ENCODE peak calls at places on chromosomes 16 and 17, in eight cellular contexts. One of them, this sample, is unnamed. For H3K9me3, the result is how much of the 10 kb centered on the place peaks cover.

GRCh38 chr16:54237-54581 is 581 bp downstream of the SNRNP25 start:
- DNase-seq in lower lobe of right lung: no peak
- DNase-seq in stomach: no peak
- DNase-seq in ascending aorta: no peak
- DNase-seq in thoracic aorta: no peak
- DNase-seq in heart left ventricle: no peak
- DNase-seq in CD8-positive, alpha-beta memory T cell: no peak
- DNase-seq in psoas muscle: no peak
- DNase-seq in this sample: no peak

GRCh38 chr17:33338242-33338641 is 45.1 kb upstream of the ASIC2 start:
- DNase-seq in lower lobe of right lung: no peak
- DNase-seq in stomach: no peak
- DNase-seq in ascending aorta: no peak
- DNase-seq in thoracic aorta: no peak
- DNase-seq in heart left ventricle: no peak
- DNase-seq in CD8-positive, alpha-beta memory T cell: no peak
- DNase-seq in psoas muscle: no peak
- DNase-seq in this sample: no peak

GRCh38 chr16:56013962-56014552 is 138.9 kb upstream of the CES5A start:
- DNase-seq in lower lobe of right lung: peak
- DNase-seq in stomach: no peak
- DNase-seq in ascending aorta: no peak
- DNase-seq in thoracic aorta: no peak
- DNase-seq in heart left ventricle: peak
- DNase-seq in CD8-positive, alpha-beta memory T cell: peak
- DNase-seq in psoas muscle: peak
- DNase-seq in this sample: peak

GRCh38 chr17:40326832-40327199 is 17.8 kb downstream of the RARA start:
- DNase-seq in lower lobe of right lung: peak
- DNase-seq in stomach: no peak
- DNase-seq in ascending aorta: no peak
- DNase-seq in thoracic aorta: no peak
- DNase-seq in heart left ventricle: peak
- DNase-seq in CD8-positive, alpha-beta memory T cell: no peak
- DNase-seq in psoas muscle: peak
- DNase-seq in this sample: peak

GRCh38 chr16:16150117-16150877 is 73.0 kb downstream of the ABCC6 start:
- DNase-seq in lower lobe of right lung: no peak
- DNase-seq in stomach: no peak
- DNase-seq in ascending aorta: no peak
- DNase-seq in thoracic aorta: peak
- DNase-seq in heart left ventricle: peak
- DNase-seq in CD8-positive, alpha-beta memory T cell: no peak
- DNase-seq in psoas muscle: peak
- DNase-seq in this sample: peak

GRCh38 chr17:44557653-44558285 is 485 bp downstream of the FZD2 start:
- DNase-seq in lower lobe of right lung: peak
- DNase-seq in stomach: peak
- DNase-seq in ascending aorta: no peak
- DNase-seq in thoracic aorta: no peak
- DNase-seq in heart left ventricle: no peak
- DNase-seq in CD8-positive, alpha-beta memory T cell: no peak
- DNase-seq in psoas muscle: peak
- DNase-seq in this sample: peak

GRCh38 chr17:17711708-17712141 is 30.5 kb downstream of the RAI1 start:
- DNase-seq in lower lobe of right lung: no peak
- DNase-seq in stomach: peak
- DNase-seq in ascending aorta: no peak
- DNase-seq in thoracic aorta: no peak
- DNase-seq in heart left ventricle: no peak
- DNase-seq in CD8-positive, alpha-beta memory T cell: no peak
- DNase-seq in psoas muscle: no peak
- DNase-seq in this sample: no peak

GRCh38 chr16:2162676-2163118 is 7.1 kb downstream of the TRAF7 start:
- DNase-seq in lower lobe of right lung: no peak
- DNase-seq in stomach: no peak
- DNase-seq in ascending aorta: no peak
- DNase-seq in thoracic aorta: no peak
- DNase-seq in heart left ventricle: no peak
- DNase-seq in CD8-positive, alpha-beta memory T cell: no peak
- DNase-seq in psoas muscle: no peak
- DNase-seq in this sample: peak

GRCh38 chr16:57985204-57986121 is 14.5 kb upstream of the CNGB1 start:
- DNase-seq in lower lobe of right lung: peak
- DNase-seq in stomach: no peak
- DNase-seq in ascending aorta: no peak
- DNase-seq in thoracic aorta: no peak
- DNase-seq in heart left ventricle: no peak
- DNase-seq in CD8-positive, alpha-beta memory T cell: no peak
- DNase-seq in psoas muscle: no peak
- DNase-seq in this sample: peak

GRCh38 chr16:518858-519257 is 8.7 kb upstream of the CAPN15 start:
- DNase-seq in lower lobe of right lung: peak
- DNase-seq in stomach: no peak
- DNase-seq in ascending aorta: no peak
- DNase-seq in thoracic aorta: no peak
- DNase-seq in heart left ventricle: no peak
- DNase-seq in CD8-positive, alpha-beta memory T cell: no peak
- DNase-seq in psoas muscle: no peak
- DNase-seq in this sample: no peak

GRCh38 chr17:27514595-27515413 is 58.6 kb downstream of the KSR1 start:
- DNase-seq in lower lobe of right lung: no peak
- DNase-seq in stomach: no peak
- DNase-seq in ascending aorta: no peak
- DNase-seq in thoracic aorta: no peak
- DNase-seq in heart left ventricle: no peak
- DNase-seq in CD8-positive, alpha-beta memory T cell: no peak
- DNase-seq in psoas muscle: no peak
- DNase-seq in this sample: no peak
- H3K27ac ChIP-seq in lower lobe of right lung: no peak
- H3K27ac ChIP-seq in stomach: no peak
- H3K27ac ChIP-seq in ascending aorta: no peak
- H3K27ac ChIP-seq in thoracic aorta: no peak
- H3K27ac ChIP-seq in heart left ventricle: no peak
- H3K27ac ChIP-seq in CD8-positive, alpha-beta memory T cell: no peak
- H3K27ac ChIP-seq in psoas muscle: no peak
- H3K27ac ChIP-seq in this sample: no peak

DNA sequence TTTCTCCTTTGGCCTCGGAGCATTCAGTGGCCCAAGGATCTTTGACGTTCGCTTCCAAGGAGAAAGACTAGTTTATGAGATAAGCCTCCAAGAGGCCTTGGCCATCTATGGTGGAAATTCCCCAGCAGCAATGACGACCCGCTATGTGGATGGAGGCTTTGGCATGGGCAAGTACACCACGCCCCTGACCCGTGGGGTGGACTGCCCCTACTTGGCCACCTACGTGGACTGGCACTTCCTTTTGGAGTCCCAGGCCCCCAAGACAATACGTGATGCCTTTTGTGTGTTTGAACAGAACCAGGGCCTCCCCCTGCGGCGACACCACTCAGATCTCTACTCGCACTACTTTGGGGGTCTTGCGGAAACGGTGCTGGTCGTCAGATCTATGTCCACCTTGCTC is 1.4 kb downstream of the AOC3 start:
- DNase-seq in lower lobe of right lung: no peak
- DNase-seq in stomach: no peak
- DNase-seq in ascending aorta: no peak
- DNase-seq in thoracic aorta: no peak
- DNase-seq in heart left ventricle: no peak
- DNase-seq in CD8-positive, alpha-beta memory T cell: no peak
- DNase-seq in psoas muscle: no peak
- DNase-seq in this sample: no peak
- H3K9me3 ChIP-seq in lower lobe of right lung: under half
- H3K9me3 ChIP-seq in stomach: under half
- H3K9me3 ChIP-seq in ascending aorta: under half
- H3K9me3 ChIP-seq in thoracic aorta: under half
- H3K9me3 ChIP-seq in heart left ventricle: under half
- H3K9me3 ChIP-seq in CD8-positive, alpha-beta memory T cell: under half
- H3K9me3 ChIP-seq in psoas muscle: under half
- H3K9me3 ChIP-seq in this sample: under half

GRCh38 chr17:7240375-7240774 is 1.1 kb upstream of the PHF23 start:
- DNase-seq in lower lobe of right lung: no peak
- DNase-seq in stomach: no peak
- DNase-seq in ascending aorta: no peak
- DNase-seq in thoracic aorta: no peak
- DNase-seq in heart left ventricle: no peak
- DNase-seq in CD8-positive, alpha-beta memory T cell: no peak
- DNase-seq in psoas muscle: no peak
- DNase-seq in this sample: no peak
- H3K4me3 ChIP-seq in lower lobe of right lung: peak
- H3K4me3 ChIP-seq in stomach: peak
- H3K4me3 ChIP-seq in ascending aorta: peak
- H3K4me3 ChIP-seq in thoracic aorta: peak
- H3K4me3 ChIP-seq in heart left ventricle: peak
- H3K4me3 ChIP-seq in CD8-positive, alpha-beta memory T cell: no peak
- H3K4me3 ChIP-seq in psoas muscle: peak
- H3K4me3 ChIP-seq in this sample: peak

GRCh38 chr16:75263291-75263962 is 12.0 kb upstream of the BCAR1 start:
- DNase-seq in lower lobe of right lung: no peak
- DNase-seq in stomach: no peak
- DNase-seq in ascending aorta: no peak
- DNase-seq in thoracic aorta: no peak
- DNase-seq in heart left ventricle: peak
- DNase-seq in CD8-positive, alpha-beta memory T cell: no peak
- DNase-seq in psoas muscle: no peak
- DNase-seq in this sample: no peak
- H3K27ac ChIP-seq in lower lobe of right lung: peak
- H3K27ac ChIP-seq in stomach: peak
- H3K27ac ChIP-seq in ascending aorta: peak
- H3K27ac ChIP-seq in thoracic aorta: peak
- H3K27ac ChIP-seq in heart left ventricle: peak
- H3K27ac ChIP-seq in CD8-positive, alpha-beta memory T cell: no peak
- H3K27ac ChIP-seq in psoas muscle: peak
- H3K27ac ChIP-seq in this sample: peak

This sample was measured in right cardiac atrium.